ENCODE peak calls at places on chromosomes 5 and 9, in seven cellular contexts. M is mucosa of descending colon, A is spleen, J is body of pancreas, X is choroid plexus epithelial cell, T is AG04449, V is kidney epithelial cell. P is an unnamed sample.

GRCh38 chr9:14846871-14847311 is 63.3 kb downstream of the FREM1 start:
- DNase-seq in M (peak; percentile 69), A (peak; percentile 76), J (peak; percentile 61), X (peak; percentile 64), T (no peak), V (peak; percentile 7), P (peak; percentile 43)

GRCh38 chr9:95406114-95406513 is 88.6 kb upstream of the FANCC start:
- DNase-seq in M (no peak), A (no peak), J (peak; percentile 18), X (peak; percentile 64), T (no peak), V (no peak), P (peak; percentile 73)

GRCh38 chr9:126148994-126149393 is 177.6 kb upstream of the MVB12B start:
- DNase-seq in M (no peak), A (peak; percentile 12), J (no peak), X (no peak), T (no peak), V (no peak), P (no peak)

GRCh38 chr9:126683698-126684044 is 69.9 kb downstream of the LMX1B start:
- DNase-seq in M (no peak), A (no peak), J (no peak), X (no peak), T (no peak), V (no peak), P (no peak)

GRCh38 chr5:64570395-64570996 is 64.7 kb downstream of the RGS7BP start:
- DNase-seq in M (no peak), A (no peak), J (no peak), X (no peak), T (no peak), V (no peak), P (no peak)

GRCh38 chr5:125085797-125086505 is 339.5 kb upstream of the ZNF608 start:
- DNase-seq in M (no peak), A (no peak), J (no peak), X (no peak), T (no peak), V (no peak), P (peak; percentile 29)

GRCh38 chr9:8766096-8766495 is 966.5 kb upstream of the DMAC1 start:
- DNase-seq in M (no peak), A (no peak), J (no peak), X (no peak), T (no peak), V (no peak), P (peak; percentile 52)

GRCh38 chr9:113622600-113623400 is 159.3 kb downstream of the RGS3 start:
- DNase-seq in M (no peak), A (peak; percentile 70), J (peak; percentile 47), X (peak; percentile 97), T (no peak), V (peak; percentile 92), P (peak; percentile 89)

GRCh38 chr5:14816374-14816998 is 55.1 kb downstream of the ANKH start:
- DNase-seq in M (no peak), A (no peak), J (no peak), X (peak; percentile 28), T (no peak), V (no peak), P (peak; percentile 72)

GRCh38 chr5:143464723-143465490 is 61.4 kb upstream of the NR3C1 start:
- DNase-seq in M (no peak), A (no peak), J (no peak), X (no peak), T (no peak), V (no peak), P (peak; percentile 27)

GRCh38 chr9:751137-752051 is 90.1 kb upstream of the DMRT1 start:
- DNase-seq in M (no peak), A (no peak), J (no peak), X (peak; percentile 73), T (no peak), V (no peak), P (peak; percentile 71)

GRCh38 chr9:132201139-132201538 is 39.3 kb downstream of the NTNG2 start:
- DNase-seq in M (no peak), A (no peak), J (peak; percentile 71), X (no peak), T (no peak), V (no peak), P (no peak)

GRCh38 chr9:126335837-126336236 is 9.2 kb downstream of the MVB12B start:
- DNase-seq in M (no peak), A (no peak), J (no peak), X (no peak), T (no peak), V (no peak), P (no peak)

GRCh38 chr9:19782005-19782404 is 6.8 kb downstream of the SLC24A2 start:
- DNase-seq in M (no peak), A (no peak), J (no peak), X (peak; percentile 4), T (no peak), V (no peak), P (peak; percentile 11)

GRCh38 chr5:137599479-137599878 is 100.4 kb upstream of the SPOCK1 start:
- DNase-seq in M (no peak), A (no peak), J (no peak), X (no peak), T (no peak), V (no peak), P (no peak)

GRCh38 chr9:129895376-129896268 is 60.4 kb downstream of the USP20 start:
- DNase-seq in M (no peak), A (peak; percentile 16), J (no peak), X (no peak), T (no peak), V (no peak), P (no peak)

GRCh38 chr5:83102581-83102980 is 25.2 kb downstream of the XRCC4 start:
- DNase-seq in M (no peak), A (no peak), J (no peak), X (peak; percentile 69), T (no peak), V (no peak), P (no peak)

GRCh38 chr5:91092859-91093843 is 290.0 kb downstream of the ARRDC3 start:
- DNase-seq in M (no peak), A (no peak), J (no peak), X (no peak), T (no peak), V (no peak), P (no peak)

GRCh38 chr9:34884732-34885131 is 73.4 kb upstream of the PHF24 start:
- DNase-seq in M (no peak), A (no peak), J (no peak), X (no peak), T (no peak), V (no peak), P (no peak)

GRCh38 chr9:137054932-137055384 is 1.1 kb upstream of the ENTPD2 start:
- DNase-seq in M (peak; percentile 61), A (no peak), J (no peak), X (no peak), T (no peak), V (no peak), P (no peak)

GRCh38 chr9:112540800-112541199 is 54.2 kb downstream of the KIAA1958 start:
- DNase-seq in M (no peak), A (no peak), J (no peak), X (no peak), T (no peak), V (no peak), P (no peak)

GRCh38 chr9:126860077-126860756 is at the start of gene ZBTB34:
- DNase-seq in M (peak; percentile 86), A (peak; percentile 94), J (peak; percentile 70), X (peak; percentile 41), T (no peak), V (no peak), P (peak; percentile 30)

GRCh38 chr5:37554938-37555337 is 175.8 kb downstream of the WDR70 start:
- DNase-seq in M (no peak), A (no peak), J (no peak), X (peak; percentile 23), T (no peak), V (no peak), P (peak; percentile 23)
- TF ChIP-seq CTCF in M (no peak), A (peak; percentile 50), J (no peak), X (peak; percentile 53), T (no peak), V (peak; percentile 46), P (peak; percentile 62)

GRCh38 chr5:157323107-157323706 is 57.3 kb downstream of the CYFIP2 start:
- DNase-seq in M (no peak), A (no peak), J (no peak), X (no peak), T (no peak), V (no peak), P (no peak)
- TF ChIP-seq CTCF in M (no peak), A (no peak), J (no peak), X (peak; percentile 32), T (peak; percentile 16), V (peak; percentile 27), P (peak; percentile 30)

DNA sequence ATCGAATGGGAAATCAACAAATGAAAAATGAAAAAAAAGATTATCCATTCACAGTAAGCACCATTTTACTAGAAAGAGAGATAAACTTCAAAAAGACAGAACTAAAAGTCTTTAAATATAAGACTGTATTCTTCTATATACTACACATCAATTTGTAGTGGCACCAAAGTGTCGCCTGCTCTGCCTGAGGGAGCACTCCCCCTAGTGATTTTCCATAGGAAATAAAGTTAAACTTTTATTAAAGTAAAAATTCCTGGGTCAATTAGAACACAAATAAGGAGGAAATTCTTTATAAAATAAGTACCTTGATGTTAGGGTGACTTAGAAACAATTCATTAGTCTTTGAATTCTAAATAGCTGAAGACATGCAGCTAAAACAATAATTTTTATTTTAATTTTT is 9.7 kb downstream of the RAD1 start:
- DNase-seq in M (no peak), A (no peak), J (no peak), X (peak; percentile 51), T (no peak), V (no peak), P (peak; percentile 24)
- TF ChIP-seq CTCF in M (no peak), A (no peak), J (no peak), X (peak; percentile 69), T (no peak), V (peak; percentile 54), P (peak; percentile 53)

DNA sequence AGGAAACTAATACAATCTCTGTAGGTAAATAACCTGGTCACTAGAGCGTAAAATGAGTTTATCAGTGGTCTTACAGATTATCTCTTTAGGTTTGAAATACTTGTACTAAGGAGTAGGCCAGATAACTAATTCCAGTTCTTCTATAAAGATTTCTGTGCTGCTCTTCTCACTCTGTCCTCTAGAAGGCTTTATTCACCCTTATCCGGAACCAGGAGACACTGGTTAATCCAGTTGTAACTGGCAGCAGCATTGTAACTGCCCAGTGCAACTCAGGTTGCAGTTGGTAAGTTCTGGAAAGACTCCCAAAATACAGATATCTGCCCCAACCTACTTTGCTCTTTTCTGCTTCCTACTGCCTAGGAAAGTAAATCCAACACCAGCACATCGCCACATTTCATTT is 19.8 kb downstream of the C5orf22 start:
- DNase-seq in M (no peak), A (no peak), J (no peak), X (no peak), T (no peak), V (no peak), P (no peak)
- TF ChIP-seq CTCF in M (no peak), A (no peak), J (no peak), X (no peak), T (no peak), V (no peak), P (no peak)

GRCh38 chr5:68476854-68477253 is 261.3 kb downstream of the PIK3R1 start:
- DNase-seq in M (no peak), A (no peak), J (no peak), X (no peak), T (no peak), V (no peak), P (no peak)
- TF ChIP-seq CTCF in M (no peak), A (no peak), J (no peak), X (peak; percentile 7), T (no peak), V (peak; percentile 11), P (peak; percentile 25)